ENCODE peak calls at places on chromosomes 4 and X, in five cellular contexts. O, H, G, A and D are unnamed samples.

GRCh38 chr4:78768447-78769177 is 7.5 kb upstream of the BMP2K start:
- DNase-seq in A (no peak), H (no peak), O (peak), G (no peak), D (no peak)

GRCh38 chrX:128142745-128143144 is 90.5 kb upstream of the ACTRT1 start:
- DNase-seq in O (no peak), A (no peak), H (no peak), G (no peak), D (no peak)

GRCh38 chr4:170089743-170090666 is at the start of gene AADAT:
- DNase-seq in A (peak), H (peak), G (peak), O (peak), D (peak)

GRCh38 chr4:26992657-26993361 is 132.2 kb downstream of the STIM2 start:
- DNase-seq in H (no peak), G (peak), O (peak), A (peak), D (no peak)

GRCh38 chr4:141078871-141079270 is 54.4 kb downstream of the RNF150 start:
- DNase-seq in H (no peak), A (no peak), O (peak), G (no peak), D (peak)

GRCh38 chrX:102339312-102340298 is 92.6 kb downstream of the NXF2 start:
- DNase-seq in A (no peak), O (no peak), G (no peak), H (no peak), D (no peak)

GRCh38 chrX:136146614-136147319 is 566 bp upstream of the FHL1 start:
- DNase-seq in G (peak), O (no peak), A (peak), H (no peak), D (no peak)

GRCh38 chr4:144709793-144710525 is 64.0 kb downstream of the HHIP start:
- DNase-seq in H (no peak), A (peak), G (no peak), O (peak), D (no peak)

GRCh38 chrX:53930513-53931380 is 113.5 kb downstream of the PHF8 start:
- DNase-seq in O (no peak), A (no peak), H (no peak), G (no peak), D (no peak)

GRCh38 chrX:130741584-130741983 is 161.4 kb downstream of the ENOX2 start:
- DNase-seq in G (no peak), H (no peak), A (peak), O (no peak), D (no peak)

GRCh38 chrX:130741151-130741550 is 161.9 kb downstream of the ENOX2 start:
- DNase-seq in G (no peak), H (no peak), O (no peak), A (no peak), D (no peak)

GRCh38 chrX:130734713-130735112 is 168.3 kb downstream of the ENOX2 start:
- DNase-seq in A (no peak), O (no peak), G (no peak), H (no peak), D (no peak)

GRCh38 chrX:130738638-130739195 is 164.3 kb downstream of the ENOX2 start:
- DNase-seq in A (no peak), H (peak), G (no peak), O (no peak), D (no peak)
- TF ChIP-seq CTCF in A (no peak), H (no peak), G (no peak), O (no peak), D (no peak)

GRCh38 chr4:5783486-5783885 is 72.5 kb downstream of the EVC start:
- DNase-seq in O (no peak), H (no peak), A (no peak), G (no peak), D (no peak)

GRCh38 chr4:5785806-5786680 is 75.0 kb downstream of the EVC start:
- DNase-seq in G (peak), A (peak), H (no peak), O (peak), D (peak)

GRCh38 chr4:5782829-5783476 is 72.0 kb downstream of the EVC start:
- DNase-seq in O (no peak), A (no peak), H (no peak), G (no peak), D (no peak)

GRCh38 chr4:5784021-5784420 is 73.0 kb downstream of the EVC start:
- DNase-seq in G (no peak), A (no peak), O (no peak), H (no peak), D (no peak)

DNA sequence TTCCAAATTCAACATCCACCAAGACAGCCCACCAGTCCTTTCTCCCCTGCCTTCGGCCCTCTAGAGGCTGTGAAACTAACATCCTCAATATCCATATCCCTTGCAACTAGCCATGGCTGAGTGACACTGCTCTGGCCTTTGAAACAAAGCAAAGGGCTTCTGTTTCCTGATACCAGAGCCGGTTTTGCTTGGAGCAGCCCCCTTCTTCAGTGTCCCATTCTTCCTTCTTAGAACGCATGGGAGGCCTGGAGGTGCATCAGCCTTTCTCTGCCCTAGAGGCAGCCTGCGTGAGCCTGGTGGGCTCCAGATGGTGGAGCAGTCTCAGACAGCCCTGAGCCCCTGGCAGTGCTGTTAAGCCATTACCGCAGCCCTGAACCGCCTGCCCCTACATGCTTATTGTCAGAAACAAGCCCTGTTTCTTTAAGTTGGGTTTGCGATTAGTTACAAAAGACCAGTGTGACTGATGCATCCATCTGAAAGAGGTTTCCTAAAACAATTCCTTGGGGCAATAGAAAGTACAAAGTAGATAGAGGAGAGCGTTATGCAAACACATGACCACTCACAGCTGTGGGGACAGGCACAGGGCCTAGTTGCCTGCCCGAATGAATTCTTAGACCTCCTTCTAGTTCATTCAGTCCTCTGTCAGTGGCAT is 74.1 kb downstream of the EVC start:
- DNase-seq in G (peak), H (no peak), O (peak), A (no peak), D (no peak)
- TF ChIP-seq CTCF in G (no peak), H (peak), O (no peak), A (no peak), D (peak)

GRCh38 chrX:121322159-121322558 is 274.7 kb downstream of the GLUD2 start:
- DNase-seq in A (no peak), G (no peak), H (no peak), O (no peak), D (no peak)
- TF ChIP-seq CTCF in A (no peak), G (no peak), H (no peak), O (peak), D (peak)

GRCh38 chr4:89586864-89587263 is 250.1 kb downstream of the SNCA start:
- DNase-seq in G (no peak), A (peak), O (no peak), H (no peak), D (no peak)
- TF ChIP-seq CTCF in G (peak), A (no peak), O (peak), H (no peak), D (peak)

GRCh38 chr4:177051473-177052060 is 258.1 kb upstream of the NEIL3 start:
- DNase-seq in G (no peak), O (no peak), A (peak), H (no peak), D (no peak)
- TF ChIP-seq CTCF in G (no peak), O (peak), A (peak), H (peak), D (peak)

DNA sequence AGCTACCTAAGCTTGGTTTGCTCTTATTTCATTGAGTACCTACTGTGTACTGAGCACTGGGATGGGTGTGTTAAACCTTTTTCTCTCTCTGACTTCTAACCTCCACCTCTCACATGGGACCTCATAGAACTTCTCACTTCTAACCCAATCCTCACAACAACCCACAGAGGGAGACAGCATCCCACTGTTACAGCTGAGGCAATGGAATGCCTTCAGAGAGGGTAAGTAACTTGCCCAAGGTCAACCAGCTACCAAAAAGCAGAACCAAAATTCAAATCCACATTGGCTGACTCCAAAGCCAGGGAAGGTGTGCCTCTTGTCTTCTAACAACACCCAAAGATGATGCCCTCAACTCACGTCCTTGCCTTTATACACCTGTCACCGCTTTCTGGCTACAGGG is 5.4 kb downstream of the SEL1L3 start:
- DNase-seq in O (no peak), G (no peak), H (no peak), A (no peak), D (no peak)
- TF ChIP-seq CTCF in O (no peak), G (no peak), H (peak), A (no peak), D (no peak)

GRCh38 chr4:90857081-90857820 is 730.1 kb downstream of the CCSER1 start:
- DNase-seq in G (no peak), H (no peak), A (no peak), O (no peak), D (no peak)

DNA sequence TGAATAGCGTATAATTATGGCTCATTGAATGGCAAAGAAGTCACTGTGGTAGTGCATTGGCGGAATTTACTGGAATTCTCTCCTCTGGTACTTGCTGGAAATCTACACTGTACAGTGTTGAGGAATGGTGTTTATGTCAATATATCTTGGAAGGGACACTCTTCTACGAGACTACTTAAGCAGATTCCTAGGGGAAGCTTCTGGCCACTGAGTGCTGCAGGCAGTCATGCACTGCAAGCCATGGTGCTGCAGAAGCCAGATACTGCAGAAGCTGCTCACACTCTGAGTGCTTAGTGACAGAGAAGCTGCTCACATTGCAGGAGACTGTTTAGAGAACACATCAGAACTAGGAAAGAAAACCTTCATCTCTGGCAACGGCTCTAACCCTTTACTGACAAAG is 725.0 kb downstream of the CCSER1 start:
- DNase-seq in A (no peak), O (no peak), H (no peak), G (peak), D (no peak)
- TF ChIP-seq CTCF in A (no peak), O (no peak), H (no peak), G (no peak), D (no peak)

GRCh38 chrX:96436105-96436504 is 248.5 kb upstream of the DIAPH2 start:
- DNase-seq in G (no peak), A (peak), O (peak), H (no peak), D (no peak)
- TF ChIP-seq CTCF in G (no peak), A (no peak), O (no peak), H (no peak), D (no peak)

DNA sequence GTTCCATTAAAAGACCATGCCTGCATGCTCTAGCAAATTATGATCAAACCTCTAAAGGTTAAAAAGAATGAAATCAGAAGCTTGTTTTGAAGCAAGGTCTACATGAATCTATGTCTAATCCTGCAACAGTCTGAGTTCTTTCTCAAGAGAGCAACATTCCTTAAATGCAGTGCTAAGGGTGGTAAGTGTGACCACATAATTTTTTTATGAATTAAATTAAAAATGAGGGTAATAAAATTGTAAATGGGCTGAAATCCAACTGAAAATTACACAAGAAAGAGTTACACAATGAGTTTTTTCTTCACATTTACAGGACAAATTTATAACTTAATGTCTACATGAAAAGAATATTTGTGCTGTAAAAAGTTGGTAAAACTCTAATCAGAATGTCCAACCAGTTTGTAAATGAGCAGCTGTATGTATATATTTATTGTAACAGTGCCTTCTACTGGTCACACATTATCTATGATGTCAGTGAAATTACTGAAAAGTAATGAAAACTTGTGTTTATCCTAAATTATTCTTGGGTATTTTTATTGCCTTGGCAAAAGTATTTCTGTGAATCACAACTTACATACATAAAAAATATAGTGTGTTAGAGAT is 336.3 kb upstream of the PITX2 start:
- DNase-seq in A (peak), G (no peak), H (peak), O (no peak), D (no peak)
- TF ChIP-seq CTCF in A (peak), G (no peak), H (peak), O (peak), D (peak)